ENCODE peak calls at places on chromosomes 16 and 17, in ten cellular contexts. E is H9, I is H54, U is neural crest cell, O is endodermal cell, W is anterior cingulate cortex, M is hepatic stellate cell, P is HCEC 1CT, J is Right ventricle myocardium superior, S is posterior vena cava. A is an unnamed sample.
A peak's percentile ranks its signal among the peaks of the same experiment; 100 is the strongest.

GRCh38 chr16:81939164-81940067 is 71.9 kb downstream of the SDR42E1 start:
- DNase-seq in E (peak; percentile 73), S (no peak), P (no peak), O (peak; percentile 84), I (no peak), M (no peak), W (no peak), U (no peak), J (no peak), A (no peak)

GRCh38 chr17:49267912-49268311 is 37.3 kb upstream of the PHOSPHO1 start:
- DNase-seq in P (no peak), I (no peak), J (no peak), M (no peak), W (no peak), S (no peak), U (no peak), E (no peak), O (no peak), A (no peak)

GRCh38 chr17:16342979-16343378 is 10.3 kb downstream of the CENPV start:
- DNase-seq in W (peak; percentile 36), P (peak; percentile 32), I (no peak), M (no peak), U (no peak), J (no peak), O (no peak), S (peak; percentile 83), E (no peak), A (peak; percentile 14)

GRCh38 chr17:14904406-14904805 is 360.7 kb downstream of the PMP22 start:
- DNase-seq in I (no peak), E (no peak), O (no peak), M (no peak), S (no peak), P (no peak), W (no peak), J (no peak), U (no peak), A (no peak)

GRCh38 chr17:76075364-76076099 is 951 bp downstream of the GALR2 start:
- DNase-seq in O (peak; percentile 90), M (no peak), U (peak; percentile 20), I (no peak), E (peak; percentile 79), P (no peak), S (no peak), J (no peak), W (no peak), A (no peak)

GRCh38 chr17:76275382-76276068 is 10.4 kb downstream of the UBALD2 start:
- DNase-seq in U (no peak), J (no peak), W (no peak), P (no peak), I (no peak), O (no peak), M (no peak), E (no peak), S (no peak), A (peak; percentile 35)

GRCh38 chr17:29591737-29592624 is 951 bp upstream of the ANKRD13B start:
- DNase-seq in O (peak; percentile 100), P (peak; percentile 69), J (peak; percentile 93), E (peak; percentile 98), I (peak; percentile 83), U (peak; percentile 100), S (peak; percentile 95), W (peak; percentile 91), M (peak; percentile 91), A (peak; percentile 93)

GRCh38 chr17:3603119-3603869 is 5.9 kb downstream of the TRPV1 start:
- DNase-seq in O (no peak), P (peak; percentile 86), I (peak; percentile 48), M (peak; percentile 68), W (no peak), J (no peak), E (no peak), U (no peak), S (no peak), A (no peak)

GRCh38 chr17:44149750-44150329 is 8.1 kb downstream of the HROB start:
- DNase-seq in U (no peak), I (no peak), O (no peak), J (no peak), S (no peak), E (no peak), W (no peak), M (no peak), P (no peak), A (peak; percentile 9)

GRCh38 chr16:88385831-88386815 is 3.4 kb downstream of the ZNF469 start:
- DNase-seq in I (no peak), U (no peak), E (no peak), S (peak; percentile 71), P (no peak), O (no peak), W (no peak), M (no peak), J (peak; percentile 26), A (peak; percentile 59)

GRCh38 chr16:54359086-54359485 is 72.5 kb upstream of the IRX3 start:
- DNase-seq in M (no peak), J (no peak), I (no peak), O (no peak), P (no peak), E (no peak), S (no peak), W (no peak), U (no peak), A (no peak)

GRCh38 chr17:41308918-41309359 is at the start of gene KRTAP16-1:
- DNase-seq in S (no peak), P (no peak), M (no peak), O (no peak), W (no peak), E (no peak), I (no peak), U (no peak), J (no peak), A (no peak)

GRCh38 chr16:85858984-85859817 is 39.8 kb upstream of the IRF8 start:
- DNase-seq in M (no peak), U (no peak), W (no peak), J (no peak), S (no peak), E (no peak), P (no peak), O (peak; percentile 6), I (no peak), A (no peak)

GRCh38 chr17:49252148-49252682 is 21.6 kb upstream of the PHOSPHO1 start:
- DNase-seq in U (no peak), J (peak; percentile 48), P (peak; percentile 24), E (no peak), S (no peak), O (peak; percentile 72), M (no peak), I (no peak), W (no peak), A (peak; percentile 75)

GRCh38 chr17:82415786-82416185 is 2.4 kb upstream of the HEXD start:
- DNase-seq in S (no peak), P (no peak), M (no peak), U (no peak), I (no peak), J (no peak), W (no peak), E (no peak), O (no peak), A (no peak)

GRCh38 chr16:28524544-28525179 is 14.1 kb downstream of the NUPR1 start:
- DNase-seq in U (no peak), W (no peak), S (no peak), E (no peak), M (no peak), O (no peak), I (no peak), J (no peak), P (no peak), A (no peak)

GRCh38 chr17:5798104-5798503 is 213.8 kb upstream of the NLRP1 start:
- DNase-seq in U (no peak), I (no peak), W (no peak), S (no peak), M (no peak), J (no peak), P (no peak), O (peak; percentile 72), E (no peak), A (no peak)

GRCh38 chr16:4288148-4288921 is 15.5 kb upstream of the TFAP4 start:
- DNase-seq in I (peak; percentile 58), S (peak; percentile 89), M (peak; percentile 75), J (peak; percentile 86), E (peak; percentile 89), O (peak; percentile 95), W (peak; percentile 72), P (peak; percentile 75), U (peak; percentile 81), A (peak; percentile 90)

GRCh38 chr17:49997773-49998703 is 3.0 kb upstream of the DLX3 start:
- DNase-seq in O (peak; percentile 98), I (peak; percentile 92), W (peak; percentile 65), S (peak; percentile 89), E (peak; percentile 94), U (peak; percentile 90), M (peak; percentile 83), P (peak; percentile 66), J (peak; percentile 69), A (no peak)

GRCh38 chr17:29972277-29972676 is 30.8 kb downstream of the EFCAB5 start:
- DNase-seq in M (no peak), S (no peak), W (no peak), U (no peak), P (no peak), J (no peak), E (no peak), I (no peak), O (no peak), A (no peak)

GRCh38 chr17:70059076-70059475 is 15.9 kb upstream of the KCNJ16 start:
- DNase-seq in S (no peak), J (no peak), U (no peak), E (no peak), M (no peak), W (no peak), O (no peak), P (no peak), I (no peak), A (no peak)

GRCh38 chr17:44314869-44315661 is 6.7 kb downstream of the RUNDC3A start:
- DNase-seq in P (no peak), E (peak; percentile 88), W (peak; percentile 43), M (peak; percentile 69), I (no peak), J (no peak), O (peak; percentile 94), S (no peak), U (no peak), A (no peak)

A was measured in Right ventricle myocardium inferior.